ENCODE peak calls at places on chromosome 16, in nine cellular contexts. X is endothelial cell of umbilical vein; L is NCI-H446; J is naive thymus-derived CD8-positive, alpha-beta T cell; V is heart left ventricle; W is effector memory CD4-positive, alpha-beta T cell; M is amniotic epithelial cell; U is AG04450; Q is Calu3. B is an unnamed sample.

GRCh38 chr16:2948807-2949704 is 15.0 kb upstream of the KREMEN2 start:
- DNase-seq in U (no peak), Q (no peak), W (no peak), X (no peak), L (no peak), V (peak; percentile 51), M (no peak), J (peak; percentile 54), B (no peak)

GRCh38 chr16:85151603-85152413 is 39.5 kb upstream of the CIBAR2 start:
- DNase-seq in U (peak; percentile 38), W (no peak), V (peak; percentile 89), L (peak; percentile 91), Q (peak; percentile 47), X (peak; percentile 62), M (peak; percentile 75), J (no peak), B (peak; percentile 84)

GRCh38 chr16:85182286-85182685 is 70.0 kb upstream of the CIBAR2 start:
- DNase-seq in W (no peak), J (no peak), L (no peak), M (no peak), Q (no peak), U (no peak), X (no peak), V (peak; percentile 60), B (no peak)

GRCh38 chr16:27243725-27244362 is 24.7 kb downstream of the NSMCE1 start:
- DNase-seq in M (no peak), L (no peak), X (no peak), Q (no peak), J (no peak), U (no peak), V (no peak), W (no peak), B (no peak)

GRCh38 chr16:72198641-72199250 is 26.8 kb upstream of the PMFBP1 start:
- DNase-seq in Q (no peak), X (no peak), L (no peak), U (no peak), J (no peak), W (no peak), V (no peak), M (no peak), B (no peak)

GRCh38 chr16:49415083-49415482 is 41.5 kb downstream of the C16orf78 start:
- DNase-seq in X (no peak), J (no peak), V (no peak), M (no peak), U (no peak), L (no peak), Q (no peak), W (no peak), B (no peak)

GRCh38 chr16:84774810-84775209 is 45.0 kb upstream of the CRISPLD2 start:
- DNase-seq in M (peak; percentile 97), J (no peak), L (no peak), V (no peak), X (peak; percentile 85), Q (no peak), U (peak; percentile 73), W (no peak), B (peak; percentile 89)

GRCh38 chr16:67166883-67167168 is 2.3 kb downstream of the HSF4 start:
- DNase-seq in J (no peak), Q (no peak), W (no peak), V (no peak), M (no peak), U (no peak), X (no peak), L (no peak), B (no peak)

GRCh38 chr16:15996432-15997109 is 47.2 kb downstream of the ABCC1 start:
- DNase-seq in W (no peak), M (peak; percentile 89), L (peak; percentile 18), U (peak; percentile 73), X (peak; percentile 89), V (no peak), Q (peak; percentile 55), J (no peak), B (peak; percentile 91)

GRCh38 chr16:11258553-11259287 is 2.7 kb upstream of the SOCS1 start:
- DNase-seq in J (no peak), W (no peak), U (no peak), V (peak; percentile 66), M (no peak), L (no peak), X (no peak), Q (no peak), B (peak; percentile 35)

GRCh38 chr16:50711862-50712567 is 18.6 kb downstream of the NOD2 start:
- DNase-seq in X (no peak), U (no peak), Q (no peak), M (no peak), J (no peak), W (no peak), L (peak; percentile 85), V (peak; percentile 82), B (no peak)

GRCh38 chr16:506246-506546 is 21.3 kb upstream of the CAPN15 start:
- DNase-seq in W (no peak), V (peak; percentile 34), L (no peak), Q (no peak), U (no peak), J (no peak), M (no peak), X (no peak), B (no peak)

GRCh38 chr16:11439216-11439615 is 94.0 kb downstream of the RMI2 start:
- DNase-seq in X (no peak), Q (no peak), V (no peak), J (no peak), L (peak; percentile 82), W (no peak), M (no peak), U (no peak), B (no peak)

GRCh38 chr16:81524382-81524781 is 79.8 kb downstream of the CMIP start:
- DNase-seq in W (peak; percentile 68), X (no peak), U (no peak), L (no peak), J (no peak), Q (no peak), V (no peak), M (peak; percentile 38), B (no peak)

GRCh38 chr16:83952587-83952939 is 477 bp upstream of the OSGIN1 start:
- DNase-seq in M (no peak), U (no peak), J (no peak), W (no peak), Q (no peak), L (no peak), X (no peak), V (peak; percentile 58), B (peak; percentile 83)

GRCh38 chr16:25570131-25570530 is 121.6 kb upstream of the HS3ST4 start:
- DNase-seq in M (no peak), U (no peak), J (no peak), V (no peak), L (no peak), Q (no peak), W (no peak), X (no peak), B (no peak)

GRCh38 chr16:9260665-9261064 is 169.2 kb downstream of the HAPSTR1 start:
- DNase-seq in W (no peak), V (no peak), Q (peak; percentile 21), U (no peak), L (no peak), X (no peak), J (no peak), M (no peak), B (no peak)

GRCh38 chr16:75319513-75320401 is 68.3 kb upstream of the BCAR1 start:
- DNase-seq in W (no peak), M (peak; percentile 94), X (peak; percentile 52), J (no peak), U (peak; percentile 63), V (no peak), Q (no peak), L (peak; percentile 6), B (peak; percentile 92)

GRCh38 chr16:56898847-56899246 is 33.1 kb upstream of the HERPUD1 start:
- DNase-seq in L (no peak), W (no peak), J (no peak), V (no peak), M (no peak), Q (no peak), X (no peak), U (no peak), B (no peak)

GRCh38 chr16:53103811-53104210 is 49.0 kb downstream of the CHD9 start:
- DNase-seq in W (no peak), J (no peak), U (no peak), Q (no peak), X (no peak), V (no peak), L (no peak), M (no peak), B (no peak)

GRCh38 chr16:57167951-57168350 is 17.9 kb downstream of the PSME3IP1 start:
- DNase-seq in Q (no peak), L (peak; percentile 2), V (no peak), W (no peak), J (no peak), X (peak; percentile 83), M (peak; percentile 81), U (peak; percentile 29), B (peak; percentile 88)

GRCh38 chr16:19071811-19072777 is 4.7 kb downstream of the COQ7 start:
- DNase-seq in Q (peak; percentile 89), U (no peak), L (peak; percentile 31), M (peak; percentile 37), W (peak; percentile 19), V (no peak), X (peak; percentile 70), J (no peak), B (peak; percentile 68)

GRCh38 chr16:29816694-29817441 is 916 bp downstream of the PAGR1 start:
- DNase-seq in Q (peak; percentile 76), L (peak; percentile 58), J (peak; percentile 70), V (peak; percentile 85), U (no peak), X (peak; percentile 56), W (no peak), M (peak; percentile 71), B (peak; percentile 58)

GRCh38 chr16:8905168-8905762 is 23.1 kb downstream of the LITAFD start:
- DNase-seq in Q (peak; percentile 29), V (no peak), U (no peak), X (peak; percentile 42), M (peak; percentile 51), J (no peak), L (peak; percentile 10), W (no peak), B (peak; percentile 54)

GRCh38 chr16:2064368-2064945 is 16.7 kb downstream of the TSC2 start:
- DNase-seq in U (no peak), L (no peak), Q (no peak), X (no peak), J (no peak), W (no peak), V (no peak), M (no peak), B (no peak)

GRCh38 chr16:82627811-82628339 is 1.1 kb downstream of the CDH13 start:
- DNase-seq in X (peak; percentile 56), V (peak; percentile 71), U (no peak), W (no peak), L (no peak), M (no peak), J (no peak), Q (no peak), B (peak; percentile 35)

GRCh38 chr16:81937305-81938038 is 73.8 kb downstream of the SDR42E1 start:
- DNase-seq in W (no peak), M (no peak), L (no peak), J (no peak), V (no peak), Q (no peak), X (no peak), U (no peak), B (no peak)

GRCh38 chr16:2239231-2239675 is 3.0 kb downstream of the DNASE1L2 start:
- DNase-seq in W (no peak), Q (no peak), L (no peak), J (peak; percentile 56), M (no peak), V (no peak), X (no peak), U (no peak), B (peak; percentile 10)

GRCh38 chr16:3140603-3141427 is 6.0 kb downstream of the ZNF213 start:
- DNase-seq in U (no peak), V (peak; percentile 60), X (no peak), J (no peak), L (no peak), M (no peak), W (no peak), Q (no peak), B (no peak)

GRCh38 chr16:80803341-80804060 is 897 bp downstream of the CDYL2 start:
- DNase-seq in Q (no peak), J (no peak), W (no peak), U (no peak), M (peak; percentile 8), V (peak; percentile 71), L (no peak), X (peak; percentile 36), B (no peak)

GRCh38 chr16:57266531-57267268 is 17.8 kb downstream of the PLLP start:
- DNase-seq in X (peak; percentile 27), L (no peak), Q (peak; percentile 25), V (peak; percentile 19), W (peak; percentile 8), U (no peak), J (peak; percentile 82), M (peak; percentile 75), B (no peak)

B was measured in fibroblast of the aortic adventitia.